ENCODE peak calls at places on chromosomes 5 and 9, in seven cellular contexts. F, G, N, R, I, O and S are unnamed samples.

GRCh38 chr9:123865226-123865625 is 64.7 kb downstream of the DENND1A start:
- DNase-seq in R (no peak), G (no peak), O (no peak), F (no peak), N (no peak), I (no peak), S (no peak)

GRCh38 chr5:143494162-143494561 is 90.7 kb upstream of the NR3C1 start:
- DNase-seq in G (no peak), O (no peak), I (no peak), R (no peak), F (no peak), N (no peak), S (peak)

GRCh38 chr5:96714450-96714849 is 52.3 kb downstream of the CAST start:
- DNase-seq in R (no peak), G (no peak), N (no peak), O (no peak), I (no peak), F (no peak), S (no peak)

GRCh38 chr5:130289132-130290088 is 385.1 kb downstream of the CHSY3 start:
- DNase-seq in I (no peak), R (no peak), O (no peak), N (no peak), G (no peak), F (no peak), S (peak)

GRCh38 chr5:156119692-156120091 is 207.3 kb upstream of the SGCD start:
- DNase-seq in F (no peak), I (no peak), O (no peak), G (no peak), N (no peak), R (no peak), S (no peak)

GRCh38 chr9:92639791-92640271 is 30.1 kb downstream of the IPPK start:
- DNase-seq in O (no peak), I (no peak), N (no peak), F (no peak), R (peak), G (no peak), S (no peak)

GRCh38 chr9:96219615-96220257 is 82.2 kb downstream of the HSD17B3 start:
- DNase-seq in F (peak), R (peak), N (peak), G (no peak), I (peak), O (peak), S (no peak)

GRCh38 chr5:60844429-60844890 is 391 bp upstream of the ELOVL7 start:
- DNase-seq in R (no peak), I (no peak), O (no peak), N (no peak), F (no peak), G (peak), S (no peak)

GRCh38 chr9:118170032-118170955 is 466.1 kb downstream of the TLR4 start:
- DNase-seq in N (peak), R (no peak), O (peak), I (peak), G (peak), F (peak), S (peak)

GRCh38 chr5:16464664-16465543 is 696 bp downstream of the ZNF622 start:
- DNase-seq in F (no peak), I (no peak), G (no peak), O (no peak), N (no peak), R (peak), S (no peak)

GRCh38 chr5:1404062-1404461 is 41.2 kb downstream of the SLC6A3 start:
- DNase-seq in F (peak), G (no peak), O (peak), N (no peak), I (no peak), R (peak), S (no peak)

GRCh38 chr9:74736635-74737034 is 151.1 kb downstream of the TRPM6 start:
- DNase-seq in O (no peak), R (no peak), I (no peak), G (no peak), N (no peak), F (no peak), S (no peak)

GRCh38 chr9:110030632-110031031 is 177.3 kb downstream of the C9orf152 start:
- DNase-seq in N (no peak), F (no peak), G (no peak), O (no peak), I (no peak), R (no peak), S (no peak)

GRCh38 chr5:60541980-60542379 is 158.0 kb downstream of the DEPDC1B start:
- DNase-seq in N (no peak), F (no peak), G (peak), R (no peak), O (no peak), I (no peak), S (peak)

GRCh38 chr9:109912726-109913460 is 132.9 kb downstream of the PALM2AKAP2 start:
- DNase-seq in I (no peak), F (no peak), G (no peak), O (no peak), R (no peak), N (no peak), S (peak)

GRCh38 chr5:36619012-36619635 is 12.7 kb downstream of the SLC1A3 start:
- DNase-seq in N (no peak), O (no peak), F (no peak), I (no peak), G (no peak), R (no peak), S (no peak)

GRCh38 chr9:18997151-18997550 is 35.9 kb downstream of the SAXO1 start:
- DNase-seq in R (no peak), N (no peak), I (no peak), G (no peak), F (no peak), O (no peak), S (no peak)

GRCh38 chr9:135498381-135499126 is 1.9 kb upstream of the MRPS2 start:
- DNase-seq in R (peak), I (no peak), F (no peak), N (no peak), G (no peak), O (no peak), S (no peak)

GRCh38 chr5:150531686-150532085 is 23.8 kb downstream of the NDST1 start:
- DNase-seq in G (no peak), R (no peak), N (no peak), O (no peak), F (no peak), I (no peak), S (no peak)

GRCh38 chr5:143063175-143063970 is 293.2 kb downstream of the ARHGAP26 start:
- DNase-seq in I (peak), F (no peak), O (peak), R (no peak), N (no peak), G (no peak), S (no peak)

GRCh38 chr9:17528859-17529258 is 50.0 kb upstream of the SH3GL2 start:
- DNase-seq in G (no peak), R (no peak), I (no peak), N (no peak), O (no peak), F (no peak), S (no peak)

GRCh38 chr9:131667576-131667975 is 72.3 kb downstream of the RAPGEF1 start:
- DNase-seq in R (no peak), G (no peak), N (no peak), O (no peak), I (no peak), F (no peak), S (no peak)

GRCh38 chr9:95874303-95874988 is 1.0 kb upstream of the ERCC6L2 start:
- DNase-seq in G (peak), R (no peak), F (peak), O (no peak), N (peak), I (no peak), S (no peak)

GRCh38 chr5:115573133-115573532 is 28.6 kb upstream of the FEM1C start:
- DNase-seq in R (no peak), G (no peak), I (no peak), F (no peak), O (no peak), N (no peak), S (no peak)

GRCh38 chr9:89999176-89999533 is 394.3 kb downstream of the GADD45G start:
- DNase-seq in R (no peak), O (peak), G (no peak), F (no peak), I (no peak), N (peak), S (no peak)

GRCh38 chr5:107894361-107894760 is 223.6 kb upstream of the EFNA5 start:
- DNase-seq in O (no peak), G (no peak), F (no peak), R (no peak), N (no peak), I (no peak), S (no peak)

GRCh38 chr9:128375865-128376264 is 4.7 kb downstream of the URM1 start:
- DNase-seq in N (no peak), F (no peak), O (no peak), G (no peak), I (no peak), R (no peak), S (no peak)

GRCh38 chr5:177610770-177611445 is 11.0 kb downstream of the B4GALT7 start:
- DNase-seq in G (no peak), N (no peak), I (no peak), O (no peak), F (no peak), R (no peak), S (no peak)

GRCh38 chr5:140711794-140712193 is 11.5 kb downstream of the ZMAT2 start:
- DNase-seq in O (no peak), G (no peak), F (no peak), I (no peak), R (no peak), N (no peak), S (no peak)
- H3K4me3 ChIP-seq in O (peak), G (peak), F (peak), I (peak), R (no peak), N (peak), S (no peak)

GRCh38 chr5:180306796-180307195 is 14.9 kb upstream of the MAPK9 start:
- DNase-seq in R (no peak), G (no peak), O (no peak), I (no peak), N (no peak), F (no peak), S (no peak)
- TF ChIP-seq CTCF in R (no peak), G (no peak), O (no peak), I (no peak), N (no peak), F (no peak), S (no peak)

GRCh38 chr9:113687680-113688371 is 188.3 kb upstream of the ZNF618 start:
- DNase-seq in G (no peak), N (no peak), I (no peak), O (peak), R (no peak), F (no peak), S (no peak)
- H3K4me3 ChIP-seq in G (no peak), N (no peak), I (peak), O (peak), R (no peak), F (no peak), S (no peak)

DNA sequence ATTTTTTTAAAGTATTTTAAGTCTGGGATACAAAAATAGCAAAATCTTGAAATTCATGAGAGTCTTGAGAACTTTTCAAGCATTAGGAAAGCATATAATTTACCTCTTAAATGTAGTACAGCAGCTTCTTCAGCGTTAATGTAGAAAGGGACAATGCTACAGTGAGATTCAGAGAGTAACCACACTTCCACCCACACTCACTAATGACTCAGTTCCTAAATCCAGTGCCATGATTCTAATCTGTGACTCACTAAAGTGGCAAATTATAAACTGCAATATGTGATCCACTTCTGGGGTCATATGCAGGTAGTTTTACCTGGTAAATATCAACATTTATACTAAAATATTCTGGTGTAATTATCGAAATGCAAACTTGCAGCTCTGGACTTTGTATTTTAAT is 434.5 kb upstream of the TUSC1 start:
- DNase-seq in G (no peak), R (no peak), O (no peak), I (no peak), N (no peak), F (no peak), S (no peak)
- TF ChIP-seq CTCF in G (no peak), R (no peak), O (no peak), I (no peak), N (no peak), F (no peak), S (no peak)

DNA sequence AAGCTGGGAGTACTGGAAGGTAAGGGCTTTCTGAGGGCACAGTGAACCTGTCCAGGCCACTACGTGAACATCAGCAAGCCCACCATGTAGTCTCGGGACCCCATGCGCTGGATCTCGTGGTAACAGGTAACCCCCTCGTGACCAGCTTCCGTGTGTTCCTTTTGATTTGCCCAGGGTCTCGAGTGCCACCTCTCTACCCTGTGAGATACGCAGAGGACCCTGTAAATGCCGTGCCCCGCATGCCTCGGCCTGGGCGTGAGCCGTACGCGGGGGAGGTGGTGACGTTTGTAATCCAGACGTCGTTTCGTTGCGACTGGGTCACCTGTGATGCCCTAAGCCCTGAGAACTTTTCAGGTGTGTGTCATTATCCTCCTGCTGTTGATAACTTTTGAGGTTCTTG is 45.5 kb downstream of the TENT4A start:
- DNase-seq in F (no peak), N (no peak), I (no peak), R (no peak), O (no peak), G (no peak), S (no peak)
- H3K4me3 ChIP-seq in F (no peak), N (no peak), I (no peak), R (no peak), O (no peak), G (no peak), S (no peak)

DNA sequence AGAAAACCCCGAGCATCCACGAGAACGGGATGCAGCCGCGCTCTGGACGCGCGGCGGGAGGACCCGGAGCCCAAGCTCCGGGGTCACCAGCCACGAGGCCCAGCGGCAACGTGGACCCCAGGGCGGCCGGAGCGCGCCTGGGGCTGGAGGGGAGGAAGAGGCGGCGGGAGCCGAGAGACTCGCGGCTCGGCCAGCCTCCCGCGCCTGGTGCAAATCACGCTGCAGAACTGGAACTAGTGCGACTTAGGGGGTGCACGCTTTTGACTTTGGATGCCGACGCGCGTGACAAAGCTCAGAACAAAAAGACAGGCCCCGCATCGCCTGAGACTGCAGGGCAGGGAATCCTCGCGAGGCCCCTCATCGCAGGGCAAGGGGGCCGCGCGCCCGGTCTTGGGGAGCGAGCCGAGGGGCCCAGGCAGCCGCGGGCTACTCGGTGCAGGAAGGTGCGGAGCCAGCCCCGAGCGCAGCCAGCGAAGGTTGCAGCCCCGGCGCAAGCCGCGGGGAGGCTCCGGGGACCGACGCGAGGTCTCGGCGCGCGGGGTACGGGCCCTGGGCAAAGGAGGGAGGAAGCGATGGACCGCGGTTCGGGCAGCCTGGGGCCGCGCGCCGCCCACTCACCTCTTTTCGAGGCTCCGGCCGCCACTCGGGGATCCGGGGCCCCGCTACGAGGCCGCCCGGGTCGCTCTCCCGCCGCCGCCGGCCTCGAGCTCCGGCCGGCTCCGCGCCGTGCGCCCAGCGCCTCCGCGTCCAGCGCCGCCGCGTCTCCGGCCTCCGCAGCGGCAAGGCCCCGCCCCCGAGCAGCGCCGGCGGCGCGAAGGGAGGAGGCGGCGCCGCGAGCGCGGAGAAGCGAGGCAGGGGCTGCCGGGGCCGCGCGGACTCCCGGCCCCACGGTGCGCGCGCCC is at the start of gene GOLM1:
- DNase-seq in F (peak), N (peak), G (no peak), R (peak), O (peak), I (peak), S (no peak)
- TF ChIP-seq CTCF in F (no peak), N (no peak), G (no peak), R (no peak), O (peak), I (no peak), S (no peak)

GRCh38 chr5:6448622-6449464 is at the start of gene UBE2QL1:
- DNase-seq in F (no peak), G (no peak), N (no peak), O (peak), I (no peak), R (peak), S (no peak)
- H3K4me3 ChIP-seq in F (no peak), G (no peak), N (peak), O (peak), I (peak), R (peak), S (peak)

GRCh38 chr5:89260254-89260653 is 377.3 kb upstream of the MEF2C start:
- DNase-seq in O (no peak), G (no peak), R (no peak), I (no peak), N (no peak), F (no peak), S (no peak)
- TF ChIP-seq CTCF in O (no peak), G (no peak), R (no peak), I (no peak), N (no peak), F (no peak), S (no peak)

GRCh38 chr5:77846422-77847128 is 70.4 kb upstream of the TBCA start:
- DNase-seq in N (no peak), F (no peak), I (no peak), G (no peak), R (no peak), O (no peak), S (no peak)

GRCh38 chr5:77842247-77842646 is 66.1 kb upstream of the TBCA start:
- DNase-seq in I (no peak), R (no peak), F (no peak), G (no peak), O (no peak), N (no peak), S (no peak)

GRCh38 chr5:77843570-77844407 is 67.7 kb upstream of the TBCA start:
- DNase-seq in I (no peak), N (no peak), F (no peak), G (no peak), R (no peak), O (no peak), S (no peak)

GRCh38 chr5:77845273-77845646 is 69.1 kb upstream of the TBCA start:
- DNase-seq in O (no peak), I (no peak), F (no peak), R (no peak), G (no peak), N (no peak), S (no peak)

DNA sequence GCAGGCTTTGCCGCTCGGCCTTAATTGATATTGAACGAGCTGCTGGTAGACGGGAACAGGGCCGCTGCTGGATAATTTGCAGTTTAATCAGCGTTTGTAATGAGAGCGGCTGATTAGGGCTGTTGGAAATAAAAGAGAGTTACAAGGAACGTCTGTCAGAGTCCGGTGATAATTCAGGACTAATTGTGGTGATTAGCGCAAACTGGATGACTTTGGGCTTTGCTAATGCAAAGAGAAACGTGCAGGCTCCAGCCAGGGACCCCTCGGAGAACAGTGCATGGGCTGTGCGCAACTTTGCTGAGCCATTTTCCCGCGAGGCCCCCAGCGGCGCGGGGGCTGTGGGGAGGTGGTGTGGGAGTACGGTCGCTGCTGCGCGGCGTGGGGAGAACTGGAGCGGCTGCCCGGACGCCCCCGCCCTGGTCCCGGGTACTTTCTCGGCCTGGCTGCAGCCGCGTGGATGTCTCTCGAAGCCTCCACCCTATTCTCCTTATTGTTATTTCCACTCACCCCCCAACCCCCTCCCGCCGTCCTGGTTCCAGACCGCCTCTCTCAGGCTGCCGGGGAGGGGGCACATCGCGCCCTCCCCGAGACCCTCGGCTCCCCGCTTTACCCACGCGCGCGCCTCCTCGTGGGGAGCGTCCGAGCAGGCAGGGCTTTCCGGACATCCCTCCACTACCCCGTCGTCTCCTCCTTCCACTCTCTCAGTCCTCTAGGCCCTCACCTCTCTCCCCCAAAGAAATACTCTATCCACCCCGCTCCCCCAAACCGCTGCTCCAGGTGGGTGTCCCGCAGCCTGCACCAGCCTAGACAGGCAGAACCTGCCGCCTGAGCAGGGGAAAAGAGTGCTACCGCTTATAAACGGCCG is 68.5 kb upstream of the TBCA start:
- DNase-seq in G (no peak), N (no peak), F (no peak), I (no peak), O (no peak), R (no peak), S (no peak)
- H3K4me3 ChIP-seq in G (no peak), N (peak), F (no peak), I (peak), O (peak), R (peak), S (peak)